ENCODE peak calls at places on chromosome 15, in eight cellular contexts. V is activated CD4-positive, CD25-positive, alpha-beta regulatory T cell; Q is left ventricle myocardium superior; G is fibroblast of pulmonary artery; C is fibroblast of lung; U is GM23248; E is NCI-H1092 treated with DMSO at 0.1 percent for 48 hours; N is activated naive CD4-positive, alpha-beta T cell treated with anti-CD3 and anti-CD28 coated beads, Interleukin-2, amount 10 ng/mL, durations not matched to agents 7 days and 5 days. A is an unnamed sample.
A peak's percentile ranks its signal among the peaks of the same experiment; 100 is the strongest.

GRCh38 chr15:98838387-98839259 is 169.0 kb downstream of the PGPEP1L start:
- DNase-seq in V (no peak), C (no peak), E (no peak), G (no peak), N (no peak), U (no peak), Q (no peak), A (no peak)

GRCh38 chr15:75063338-75063737 is 39.9 kb downstream of the PPCDC start:
- DNase-seq in C (peak; percentile 79), E (no peak), U (peak; percentile 32), G (peak; percentile 79), Q (no peak), N (no peak), V (no peak), A (no peak)

GRCh38 chr15:76376816-76377215 is 40.2 kb downstream of the ISL2 start:
- DNase-seq in E (no peak), V (no peak), N (no peak), Q (no peak), G (no peak), C (no peak), U (no peak), A (no peak)

GRCh38 chr15:48112242-48112641 is 8.5 kb upstream of the SLC24A5 start:
- DNase-seq in V (no peak), E (peak; percentile 22), U (peak; percentile 7), Q (no peak), G (peak; percentile 39), N (no peak), C (peak; percentile 24), A (no peak)

GRCh38 chr15:47331796-47332480 is 385.4 kb upstream of the SEMA6D start:
- DNase-seq in V (no peak), E (peak; percentile 31), N (no peak), C (peak; percentile 18), U (peak; percentile 22), Q (no peak), G (peak; percentile 38), A (no peak)

GRCh38 chr15:33293619-33294309 is 17.0 kb upstream of the RYR3 start:
- DNase-seq in Q (no peak), E (no peak), G (peak; percentile 14), N (no peak), V (no peak), C (peak; percentile 47), U (peak; percentile 18), A (no peak)

GRCh38 chr15:74873756-74874424 is 725 bp upstream of the SCAMP2 start:
- DNase-seq in N (peak; percentile 42), E (no peak), V (no peak), C (no peak), U (peak; percentile 41), G (peak; percentile 13), Q (no peak), A (no peak)

GRCh38 chr15:81338422-81339007 is 14.6 kb upstream of the STARD5 start:
- DNase-seq in U (peak; percentile 86), G (peak; percentile 94), N (no peak), V (no peak), C (peak; percentile 96), E (no peak), Q (peak; percentile 47), A (peak; percentile 47)

GRCh38 chr15:96150277-96150676 is 180.2 kb upstream of the NR2F2 start:
- DNase-seq in Q (no peak), V (no peak), E (no peak), C (no peak), N (no peak), G (no peak), U (no peak), A (no peak)

GRCh38 chr15:85454403-85454802 is 74.0 kb downstream of the AKAP13 start:
- DNase-seq in N (no peak), G (no peak), C (no peak), E (no peak), Q (no peak), V (no peak), U (no peak), A (no peak)

GRCh38 chr15:64938192-64938591 is 26.5 kb downstream of the ANKDD1A start:
- DNase-seq in N (no peak), Q (no peak), G (peak; percentile 37), C (peak; percentile 70), V (no peak), E (no peak), U (no peak), A (no peak)

GRCh38 chr15:71708052-71708432 is 102.3 kb upstream of the NR2E3 start:
- DNase-seq in C (no peak), U (peak; percentile 33), Q (no peak), N (no peak), V (no peak), G (no peak), E (no peak), A (no peak)

GRCh38 chr15:85482896-85483295 is 102.5 kb downstream of the AKAP13 start:
- DNase-seq in G (peak; percentile 56), V (no peak), Q (no peak), N (no peak), U (peak; percentile 91), E (no peak), C (peak; percentile 94), A (no peak)

GRCh38 chr15:89542369-89542768 is 32.9 kb upstream of the TICRR start:
- DNase-seq in C (no peak), V (no peak), E (no peak), U (no peak), Q (no peak), G (no peak), N (no peak), A (no peak)

GRCh38 chr15:62849316-62850129 is 193.0 kb upstream of the TPM1 start:
- DNase-seq in E (no peak), N (no peak), G (no peak), C (peak; percentile 73), Q (no peak), V (no peak), U (no peak), A (no peak)

GRCh38 chr15:64807751-64808222 is 17.7 kb downstream of the PIF1 start:
- DNase-seq in U (no peak), V (no peak), G (no peak), E (no peak), C (no peak), N (no peak), Q (no peak), A (no peak)

GRCh38 chr15:33066584-33066983 is 127.9 kb downstream of the FMN1 start:
- DNase-seq in C (no peak), E (no peak), U (no peak), V (no peak), N (no peak), Q (no peak), G (no peak), A (no peak)

GRCh38 chr15:35705030-35705884 is 159.3 kb upstream of the DPH6 start:
- DNase-seq in N (no peak), Q (no peak), E (no peak), U (no peak), C (peak; percentile 51), G (no peak), V (no peak), A (no peak)

GRCh38 chr15:90680371-90680935 is 36.7 kb upstream of the BLM start:
- DNase-seq in N (no peak), V (no peak), U (peak; percentile 97), Q (no peak), E (no peak), G (peak; percentile 84), C (peak; percentile 95), A (no peak)

GRCh38 chr15:82995938-82996337 is 9.9 kb downstream of the RAMAC start:
- DNase-seq in E (no peak), U (peak; percentile 49), V (no peak), G (no peak), C (no peak), N (no peak), Q (no peak), A (no peak)

GRCh38 chr15:58669108-58669507 is 80.4 kb downstream of the ADAM10 start:
- DNase-seq in Q (no peak), G (no peak), U (no peak), C (no peak), V (no peak), N (no peak), E (no peak), A (no peak)

GRCh38 chr15:81296673-81297072 is 27.3 kb downstream of the STARD5 start:
- DNase-seq in Q (peak; percentile 56), V (peak; percentile 56), C (no peak), N (peak; percentile 87), G (no peak), E (no peak), U (no peak), A (peak; percentile 47)

GRCh38 chr15:75801859-75802593 is 41.2 kb upstream of the UBE2Q2 start:
- DNase-seq in U (peak; percentile 86), G (peak; percentile 69), N (peak; percentile 87), Q (peak; percentile 88), E (peak; percentile 44), V (peak; percentile 60), C (peak; percentile 51), A (peak; percentile 82)

GRCh38 chr15:65082303-65082958 is 5.9 kb downstream of the KBTBD13 start:
- DNase-seq in V (no peak), U (no peak), G (no peak), E (no peak), N (peak; percentile 55), Q (no peak), C (no peak), A (no peak)

GRCh38 chr15:28915041-28915810 is 29.5 kb downstream of the APBA2 start:
- DNase-seq in N (no peak), Q (no peak), U (no peak), G (no peak), E (no peak), C (no peak), V (no peak), A (no peak)

GRCh38 chr15:90838066-90838465 is 30.3 kb upstream of the FURIN start:
- DNase-seq in C (no peak), G (no peak), E (no peak), Q (no peak), V (peak; percentile 57), N (peak; percentile 91), U (no peak), A (no peak)

GRCh38 chr15:92074646-92075045 is 221.1 kb downstream of the SLCO3A1 start:
- DNase-seq in V (no peak), E (no peak), C (peak; percentile 58), N (peak; percentile 30), U (peak; percentile 53), G (peak; percentile 65), Q (peak; percentile 66), A (peak; percentile 56)

GRCh38 chr15:74318376-74319137 is 48.9 kb downstream of the CYP11A1 start:
- DNase-seq in C (no peak), E (peak; percentile 82), N (no peak), U (peak; percentile 60), V (no peak), Q (peak; percentile 62), G (peak; percentile 40), A (peak; percentile 54)

GRCh38 chr15:60563539-60564404 is 84.8 kb upstream of the ICE2 start:
- DNase-seq in C (no peak), N (peak; percentile 43), G (no peak), V (no peak), Q (no peak), E (no peak), U (no peak), A (no peak)

GRCh38 chr15:81612631-81613030 is 238.6 kb upstream of the TMC3 start:
- DNase-seq in U (no peak), V (no peak), N (no peak), Q (no peak), E (no peak), C (no peak), G (no peak), A (no peak)

GRCh38 chr15:67164811-67165652 is 89.4 kb downstream of the AAGAB start:
- DNase-seq in E (no peak), Q (peak; percentile 62), U (no peak), C (peak; percentile 87), G (peak; percentile 55), V (no peak), N (no peak), A (peak; percentile 56)

GRCh38 chr15:66854012-66854965 is 152.3 kb downstream of the SMAD6 start:
- DNase-seq in C (no peak), Q (no peak), G (no peak), V (no peak), E (no peak), U (no peak), N (no peak), A (no peak)